ENCODE peak calls at places on chromosomes 5 and 9, in six cellular contexts. O is CD8-positive, alpha-beta memory T cell; G is lower lobe of right lung; S is tibial artery; I is SJSA1; L is endodermal cell. R is an unnamed sample. For H3K9me3 and H3K27me3, the result is how much of the 10 kb centered on the place peaks cover.

GRCh38 chr9:126569036-126569435 is 44.7 kb upstream of the LMX1B start:
- DNase-seq in O (no peak), G (no peak), S (no peak), I (no peak), L (no peak), R (no peak)

GRCh38 chr5:174731214-174732039 is 7.0 kb downstream of the MSX2 start:
- DNase-seq in O (no peak), G (no peak), S (no peak), I (no peak), L (peak), R (no peak)

GRCh38 chr5:10746711-10747110 is 14.3 kb downstream of the DAP start:
- DNase-seq in O (no peak), G (no peak), S (no peak), I (no peak), L (no peak), R (no peak)

GRCh38 chr5:92941806-92942205 is 639.2 kb downstream of the NR2F1-AS1 start:
- DNase-seq in O (no peak), G (no peak), S (no peak), I (no peak), L (no peak), R (no peak)

GRCh38 chr5:160749682-160750081 is 102.3 kb downstream of the ATP10B start:
- DNase-seq in O (no peak), G (no peak), S (no peak), I (no peak), L (no peak), R (no peak)

GRCh38 chr9:115115117-115115880 is 2.7 kb downstream of the TNC start:
- DNase-seq in O (no peak), G (no peak), S (no peak), I (peak), L (no peak), R (no peak)

GRCh38 chr5:124546643-124547042 is 199.8 kb downstream of the ZNF608 start:
- DNase-seq in O (no peak), G (no peak), S (no peak), I (no peak), L (peak), R (no peak)

GRCh38 chr9:135968083-135968476 is 6.9 kb upstream of the UBAC1 start:
- DNase-seq in O (no peak), G (no peak), S (no peak), I (no peak), L (peak), R (no peak)

GRCh38 chr5:133882801-133883200 is 85.6 kb downstream of the C5orf15 start:
- DNase-seq in O (no peak), G (no peak), S (no peak), I (no peak), L (no peak), R (no peak)

GRCh38 chr5:131999991-132000490 is 11.4 kb downstream of the ACSL6 start:
- DNase-seq in O (no peak), G (peak), S (no peak), I (no peak), L (no peak), R (no peak)

GRCh38 chr5:43396762-43397304 is 15.4 kb downstream of the CCL28 start:
- DNase-seq in O (peak), G (peak), S (peak), I (no peak), L (no peak), R (no peak)

GRCh38 chr5:55039843-55040242 is 15.8 kb downstream of the GZMK start:
- DNase-seq in O (no peak), G (no peak), S (no peak), I (no peak), L (no peak), R (no peak)

GRCh38 chr5:178236685-178237084 is 4.1 kb upstream of the PHYKPL start:
- DNase-seq in O (no peak), G (no peak), S (no peak), I (no peak), L (no peak), R (no peak)

GRCh38 chr5:116685931-116686330 is 111.3 kb upstream of the SEMA6A start:
- DNase-seq in O (no peak), G (no peak), S (no peak), I (no peak), L (no peak), R (no peak)

GRCh38 chr9:130587921-130588320 is 8.5 kb downstream of the FUBP3 start:
- DNase-seq in O (no peak), G (no peak), S (no peak), I (no peak), L (no peak), R (no peak)

GRCh38 chr5:14880688-14881087 is 9.1 kb upstream of the ANKH start:
- DNase-seq in O (no peak), G (no peak), S (no peak), I (no peak), L (no peak), R (no peak)

GRCh38 chr9:130944510-130945058 is 5.5 kb upstream of the FIBCD1 start:
- DNase-seq in O (no peak), G (no peak), S (no peak), I (no peak), L (peak), R (no peak)

GRCh38 chr5:8843766-8844165 is 702.1 kb downstream of the SEMA5A start:
- DNase-seq in O (no peak), G (no peak), S (no peak), I (no peak), L (no peak), R (peak)

GRCh38 chr5:150066901-150067396 is 19.4 kb downstream of the CSF1R start:
- DNase-seq in O (no peak), G (no peak), S (peak), I (no peak), L (peak), R (peak)

GRCh38 chr5:9046756-9047481 is 499.0 kb downstream of the SEMA5A start:
- DNase-seq in O (no peak), G (no peak), S (no peak), I (peak), L (no peak), R (peak)

GRCh38 chr9:135565636-135566035 is 4.1 kb downstream of the PAEP start:
- DNase-seq in O (no peak), G (no peak), S (no peak), I (no peak), L (peak), R (no peak)

GRCh38 chr9:97593960-97594359 is 39.2 kb downstream of the TSTD2 start:
- DNase-seq in O (no peak), G (no peak), S (no peak), I (no peak), L (no peak), R (no peak)

GRCh38 chr5:109063223-109063622 is 315.5 kb downstream of the FER start:
- DNase-seq in O (no peak), G (no peak), S (no peak), I (no peak), L (no peak), R (no peak)

GRCh38 chr9:123174079-123174478 is 94.3 kb downstream of the STRBP start:
- DNase-seq in O (no peak), G (no peak), S (no peak), I (no peak), L (no peak), R (no peak)

GRCh38 chr5:159330131-159330530 is at the start of gene IL12B:
- DNase-seq in O (no peak), G (no peak), S (no peak), I (peak), L (no peak), R (no peak)

GRCh38 chr9:128654481-128654880 is 2.2 kb downstream of the DYNC2I2 start:
- DNase-seq in O (no peak), G (no peak), S (no peak), I (no peak), L (no peak), R (no peak)

GRCh38 chr5:134092875-134093274 is 21.6 kb upstream of the TCF7 start:
- DNase-seq in O (no peak), G (no peak), S (no peak), I (no peak), L (no peak), R (no peak)

GRCh38 chr5:169576181-169576598 is 7.4 kb upstream of the SPDL1 start:
- DNase-seq in O (no peak), G (no peak), S (no peak), I (no peak), L (no peak), R (peak)

GRCh38 chr5:115379622-115380344 is 83.3 kb upstream of the CCDC112 start:
- DNase-seq in O (no peak), G (no peak), S (no peak), I (no peak), L (no peak), R (no peak)

GRCh38 chr9:129457325-129457779 is 163.5 kb downstream of the C9orf50 start:
- DNase-seq in O (no peak), G (no peak), S (no peak), I (no peak), L (no peak), R (no peak)

GRCh38 chr9:21831841-21832509 is 29.5 kb downstream of the MTAP start:
- DNase-seq in O (no peak), G (no peak), S (no peak), I (peak), L (no peak), R (no peak)

GRCh38 chr5:96093890-96094381 is 132.3 kb upstream of the ELL2 start:
- DNase-seq in O (no peak), G (no peak), S (no peak), I (no peak), L (no peak), R (no peak)

GRCh38 chr5:180170111-180170809 is 38.8 kb downstream of the RASGEF1C start:
- DNase-seq in O (no peak), G (no peak), S (no peak), I (no peak), L (peak), R (no peak)

GRCh38 chr5:6338871-6339270 is 39.5 kb downstream of the MED10 start:
- DNase-seq in O (no peak), G (no peak), S (no peak), I (no peak), L (no peak), R (no peak)

GRCh38 chr5:172907657-172908056 is 51.6 kb upstream of the RPL26L1 start:
- DNase-seq in O (no peak), G (no peak), S (no peak), I (no peak), L (peak), R (no peak)

GRCh38 chr5:133386662-133387061 is 225.7 kb downstream of the FSTL4 start:
- DNase-seq in O (no peak), G (no peak), S (no peak), I (peak), L (no peak), R (no peak)

GRCh38 chr5:132372122-132372521 is 2.6 kb downstream of the SLC22A5 start:
- DNase-seq in O (no peak), G (no peak), S (no peak), I (no peak), L (no peak), R (no peak)

GRCh38 chr5:92713361-92713875 is 867.6 kb downstream of the NR2F1-AS1 start:
- DNase-seq in O (no peak), G (no peak), S (no peak), I (no peak), L (no peak), R (no peak)

GRCh38 chr9:89522261-89522978 is 24.5 kb upstream of the SEMA4D start:
- DNase-seq in O (peak), G (peak), S (peak), I (no peak), L (no peak), R (no peak)

GRCh38 chr5:129155876-129156275 is 61.3 kb downstream of the ISOC1 start:
- DNase-seq in O (no peak), G (no peak), S (no peak), I (no peak), L (no peak), R (no peak)

GRCh38 chr5:129163979-129164378 is 69.4 kb downstream of the ISOC1 start:
- DNase-seq in O (no peak), G (no peak), S (no peak), I (no peak), L (no peak), R (no peak)

GRCh38 chr5:129161830-129162229 is 67.3 kb downstream of the ISOC1 start:
- DNase-seq in O (no peak), G (no peak), S (no peak), I (no peak), L (no peak), R (no peak)
- H3K9me3 ChIP-seq in O (under half), G (under half), S (under half), I (under half), L (under half), R (under half)

DNA sequence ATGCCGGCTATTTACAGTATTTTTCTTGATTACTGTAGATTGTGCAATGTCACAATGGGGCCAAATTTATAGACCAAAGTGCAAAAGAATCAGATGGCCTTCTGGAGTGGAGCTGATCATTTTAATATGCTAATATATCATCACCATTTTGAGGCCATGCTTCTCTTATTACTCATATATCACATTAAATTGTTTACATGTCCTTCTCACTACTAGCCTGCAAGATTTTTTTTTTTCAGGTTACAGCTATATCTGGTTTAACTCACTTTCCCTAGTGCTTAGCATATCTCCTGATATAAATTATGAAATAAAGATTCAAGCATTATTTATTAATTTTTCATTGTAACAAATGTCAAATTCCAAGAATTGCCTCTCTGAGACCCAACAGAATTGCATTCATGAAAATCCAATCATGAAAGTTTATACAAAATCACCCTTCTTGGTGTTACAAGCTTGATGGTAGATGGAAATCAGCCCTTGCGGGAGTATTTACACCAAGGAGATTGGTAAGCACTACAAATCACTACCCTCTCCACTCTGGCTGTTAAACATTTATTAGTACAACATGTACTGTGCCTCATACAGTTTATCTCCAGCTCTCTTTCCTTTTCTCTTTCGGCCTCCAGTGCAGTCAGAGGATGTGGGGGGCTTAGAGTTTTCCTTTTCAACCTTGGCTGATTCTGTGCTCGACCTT is 703.9 kb downstream of the BRINP1 start:
- DNase-seq in O (no peak), G (no peak), S (no peak), I (no peak), L (no peak), R (no peak)
- H3K27ac ChIP-seq in O (no peak), G (no peak), S (no peak), I (no peak), L (no peak), R (no peak)

DNA sequence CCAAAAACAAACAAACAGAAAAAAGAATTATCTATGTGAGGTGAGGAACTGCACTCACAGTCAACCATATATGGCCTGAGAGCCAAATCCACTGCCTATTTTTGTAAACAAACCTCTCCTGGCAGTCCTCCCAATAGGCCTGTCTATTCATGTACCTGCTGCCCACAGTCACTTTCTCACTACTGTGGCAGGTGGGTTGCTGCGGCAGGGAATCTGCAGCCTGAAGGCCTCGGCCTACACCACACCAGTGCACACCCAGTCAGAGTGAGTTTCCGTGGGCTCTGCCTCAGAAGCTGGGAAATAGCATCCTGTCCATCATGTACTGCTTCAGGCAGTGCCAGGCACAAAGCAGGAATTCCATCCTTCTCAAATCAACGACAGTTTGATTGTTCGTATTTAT is 82.3 kb downstream of the SPTLC1 start:
- DNase-seq in O (no peak), G (no peak), S (no peak), I (no peak), L (no peak), R (no peak)
- H3K27me3 ChIP-seq in O (under half), G (under half), S (under half), I (under half), L (under half), R (under half)

GRCh38 chr9:82780017-82780416 is 282.9 kb downstream of the RASEF start:
- DNase-seq in O (no peak), G (no peak), S (no peak), I (no peak), L (no peak), R (no peak)
- H3K9me3 ChIP-seq in O (under half), G (under half), S (under half), I (under half), L (under half), R (under half)